ENCODE peak calls at places on chromosomes 12 and 14, in seven cellular contexts. O, Z, E, H, J, P and Q are unnamed samples.
A peak's percentile ranks its signal among the peaks of the same experiment; 100 is the strongest.

GRCh38 chr12:42468341-42468821 is 121.2 kb downstream of the PRICKLE1 start:
- DNase-seq in J (peak; percentile 61), E (no peak), H (no peak), Z (no peak), O (no peak), P (no peak), Q (no peak)

GRCh38 chr12:30450226-30450625 is 245.4 kb downstream of the IPO8 start:
- DNase-seq in E (no peak), Z (no peak), P (no peak), J (no peak), O (no peak), H (no peak), Q (no peak)

GRCh38 chr12:104605685-104606084 is 148.9 kb downstream of the CHST11 start:
- DNase-seq in Z (no peak), J (no peak), E (peak; percentile 75), O (no peak), P (no peak), H (no peak), Q (peak; percentile 61)

GRCh38 chr12:116065561-116065960 is 211.9 kb downstream of the MED13L start:
- DNase-seq in P (no peak), E (peak; percentile 37), H (no peak), O (no peak), J (no peak), Z (no peak), Q (no peak)

GRCh38 chr14:69703047-69704046 is 63.6 kb upstream of the SRSF5 start:
- DNase-seq in O (no peak), E (no peak), P (no peak), Z (no peak), J (no peak), H (no peak), Q (no peak)

GRCh38 chr14:45118594-45118993 is 15.7 kb downstream of the FKBP3 start:
- DNase-seq in J (no peak), Z (no peak), E (no peak), P (no peak), O (no peak), H (no peak), Q (no peak)

GRCh38 chr14:74614508-74615495 is 2.8 kb upstream of the LTBP2 start:
- DNase-seq in P (no peak), H (no peak), O (no peak), E (peak; percentile 57), Z (no peak), J (no peak), Q (no peak)

GRCh38 chr14:104130974-104131651 is 7.3 kb upstream of the KIF26A start:
- DNase-seq in P (peak; percentile 64), H (no peak), E (peak; percentile 4), J (no peak), O (peak; percentile 16), Z (no peak), Q (peak; percentile 37)

GRCh38 chr12:14938301-14938700 is at the start of gene ERP27:
- DNase-seq in P (no peak), E (no peak), J (no peak), O (no peak), H (no peak), Z (no peak), Q (no peak)

GRCh38 chr12:51056242-51056641 is 8.1 kb downstream of the LETMD1 start:
- DNase-seq in P (peak; percentile 67), Z (no peak), H (no peak), E (peak; percentile 45), O (no peak), J (no peak), Q (no peak)

GRCh38 chr14:99780690-99781089 is 12.5 kb upstream of the EML1 start:
- DNase-seq in Z (no peak), P (no peak), O (no peak), H (no peak), J (no peak), E (no peak), Q (no peak)

GRCh38 chr12:56074396-56074795 is 5.6 kb upstream of the ERBB3 start:
- DNase-seq in J (no peak), E (no peak), Z (no peak), H (no peak), O (no peak), P (no peak), Q (no peak)

GRCh38 chr14:91754819-91755218 is 22.9 kb upstream of the CATSPERB start:
- DNase-seq in O (no peak), H (no peak), P (no peak), J (no peak), Z (no peak), E (no peak), Q (no peak)

GRCh38 chr14:24143511-24143910 is 2.1 kb upstream of the EMC9 start:
- DNase-seq in E (peak; percentile 36), H (no peak), O (no peak), P (no peak), Z (no peak), J (peak; percentile 19), Q (no peak)

GRCh38 chr14:51780741-51781140 is 79.7 kb upstream of the GNG2 start:
- DNase-seq in H (no peak), O (no peak), J (no peak), Z (no peak), P (no peak), E (peak; percentile 25), Q (no peak)

GRCh38 chr14:65156568-65157366 is 54.5 kb upstream of the MAX start:
- DNase-seq in E (peak; percentile 92), O (no peak), Z (no peak), P (no peak), H (no peak), J (peak; percentile 59), Q (no peak)

GRCh38 chr12:92503029-92503931 is 199.5 kb upstream of the PLEKHG7 start:
- DNase-seq in E (no peak), J (no peak), H (no peak), Z (no peak), O (no peak), P (no peak), Q (peak; percentile 20)

GRCh38 chr14:41916313-41916712 is 309.6 kb downstream of the LRFN5 start:
- DNase-seq in P (no peak), O (no peak), J (no peak), E (no peak), Z (no peak), H (no peak), Q (no peak)

GRCh38 chr14:41925409-41925808 is 318.7 kb downstream of the LRFN5 start:
- DNase-seq in Z (no peak), P (no peak), E (peak; percentile 2), J (peak; percentile 32), H (peak; percentile 12), O (no peak), Q (no peak)

GRCh38 chr12:102406033-102406584 is 74.3 kb downstream of the IGF1 start:
- DNase-seq in H (peak; percentile 6), Z (no peak), E (peak; percentile 37), P (no peak), O (peak; percentile 52), J (peak; percentile 9), Q (peak; percentile 83)

GRCh38 chr12:82130763-82131162 is 227.4 kb downstream of the CCDC59 start:
- DNase-seq in J (no peak), O (no peak), H (no peak), Z (no peak), E (no peak), P (no peak), Q (peak; percentile 5)

GRCh38 chr12:26810330-26810729 is 22.7 kb downstream of the ITPR2 start:
- DNase-seq in E (peak; percentile 88), Z (no peak), O (peak; percentile 37), P (no peak), J (peak; percentile 88), H (no peak), Q (peak; percentile 74)

GRCh38 chr12:104303538-104304151 is at the start of gene EID3:
- DNase-seq in H (peak; percentile 51), O (peak; percentile 71), Z (peak; percentile 92), E (peak; percentile 82), P (peak; percentile 81), J (peak; percentile 86), Q (peak; percentile 86)

GRCh38 chr12:121038861-121039654 is at the start of gene OASL:
- DNase-seq in O (no peak), P (no peak), H (no peak), J (no peak), Z (peak; percentile 78), E (peak; percentile 68), Q (no peak)

GRCh38 chr12:87196329-87196728 is 832.9 kb downstream of the C12orf50 start:
- DNase-seq in Z (no peak), J (no peak), H (no peak), O (no peak), E (peak; percentile 6), P (no peak), Q (no peak)

GRCh38 chr14:21088687-21089086 is 9.8 kb downstream of the ZNF219 start:
- DNase-seq in H (no peak), O (no peak), E (no peak), J (no peak), P (no peak), Z (no peak), Q (no peak)

GRCh38 chr12:116455540-116456306 is 103.5 kb upstream of the MAP1LC3B2 start:
- DNase-seq in H (peak; percentile 58), E (peak; percentile 96), J (peak; percentile 97), P (no peak), O (no peak), Z (no peak), Q (no peak)

GRCh38 chr12:122064780-122065588 is 13.6 kb upstream of the MLXIP start:
- DNase-seq in E (peak; percentile 82), Z (no peak), J (peak; percentile 82), O (no peak), H (no peak), P (no peak), Q (no peak)

GRCh38 chr12:116423053-116423452 is 136.1 kb upstream of the MAP1LC3B2 start:
- DNase-seq in E (peak; percentile 88), P (no peak), J (peak; percentile 26), H (no peak), Z (no peak), O (no peak), Q (no peak)

GRCh38 chr12:52216807-52217206 is 16.2 kb upstream of the KRT7 start:
- DNase-seq in O (no peak), Z (no peak), H (no peak), J (no peak), P (peak; percentile 16), E (no peak), Q (no peak)

GRCh38 chr12:12810507-12811143 is 2.5 kb upstream of the DDX47 start:
- DNase-seq in P (no peak), H (no peak), J (no peak), E (no peak), Z (no peak), O (no peak), Q (no peak)

GRCh38 chr12:126454581-126454980 is 1389.3 kb downstream of the AACS start:
- DNase-seq in H (no peak), E (no peak), O (no peak), J (no peak), P (no peak), Z (no peak), Q (no peak)